ENCODE peak calls at places on chromosomes 12 and 14, in six cellular contexts. H is GM06990, D is testis, C is tibial artery, F is ovary, B is lower leg skin. P is an unnamed sample.

GRCh38 chr12:108102363-108102762 is 26.7 kb upstream of the WSCD2 start:
- DNase-seq in H (no peak), F (no peak), C (no peak), D (no peak), B (no peak), P (no peak)

GRCh38 chr12:13959131-13959734 is 22.2 kb downstream of the GRIN2B start:
- DNase-seq in F (no peak), D (no peak), H (no peak), B (no peak), C (no peak), P (no peak)

GRCh38 chr12:65389436-65389835 is 111.0 kb downstream of the MSRB3 start:
- DNase-seq in H (no peak), C (no peak), D (no peak), B (no peak), F (no peak), P (no peak)

GRCh38 chr12:32198555-32198954 is 91.9 kb downstream of the BICD1 start:
- DNase-seq in H (no peak), D (no peak), F (no peak), B (no peak), C (no peak), P (no peak)

GRCh38 chr12:51441583-51441982 is 17.0 kb downstream of the SLC4A8 start:
- DNase-seq in F (peak; percentile 36), D (no peak), B (no peak), C (no peak), H (no peak), P (no peak)

GRCh38 chr14:57575482-57575881 is 81.8 kb upstream of the CCDC198 start:
- DNase-seq in C (no peak), F (no peak), H (no peak), D (no peak), B (no peak), P (no peak)

GRCh38 chr12:113381237-113381636 is 22.4 kb downstream of the SDS start:
- DNase-seq in B (no peak), F (no peak), D (no peak), C (no peak), H (no peak), P (no peak)

GRCh38 chr12:78568326-78569020 is 296.1 kb upstream of the SYT1 start:
- DNase-seq in F (no peak), C (no peak), B (no peak), D (no peak), H (no peak), P (no peak)

GRCh38 chr12:64883264-64884163 is 59.1 kb downstream of the TBC1D30 start:
- DNase-seq in H (no peak), D (no peak), B (no peak), C (no peak), F (no peak), P (no peak)

GRCh38 chr12:109461049-109461845 is 15.9 kb downstream of the KCTD10 start:
- DNase-seq in H (no peak), B (no peak), D (no peak), F (no peak), C (peak; percentile 60), P (no peak)

GRCh38 chr14:73825551-73826188 is 26.0 kb upstream of the PTGR2 start:
- DNase-seq in D (peak; percentile 96), C (peak; percentile 92), H (peak; percentile 54), B (peak; percentile 88), F (peak; percentile 98), P (peak; percentile 95)

GRCh38 chr12:9237286-9237685 is 29.1 kb upstream of the PZP start:
- DNase-seq in F (no peak), B (no peak), D (no peak), H (no peak), C (no peak), P (no peak)

GRCh38 chr12:115354007-115354452 is 670.1 kb upstream of the TBX3 start:
- DNase-seq in B (peak; percentile 89), D (peak; percentile 17), F (peak; percentile 50), C (peak; percentile 88), H (no peak), P (peak; percentile 77)

GRCh38 chr14:22263961-22264360 is 325.1 kb downstream of the DAD1 start:
- DNase-seq in B (no peak), C (no peak), H (no peak), F (no peak), D (no peak), P (no peak)

GRCh38 chr14:30223385-30223785 is 295.7 kb upstream of the PRKD1 start:
- DNase-seq in D (no peak), F (peak; percentile 29), H (no peak), B (peak; percentile 68), C (peak; percentile 74), P (peak; percentile 58)

GRCh38 chr14:103118019-103118662 is 5.1 kb upstream of the TNFAIP2 start:
- DNase-seq in B (peak; percentile 76), C (peak; percentile 84), D (peak; percentile 85), F (peak; percentile 78), H (no peak), P (peak; percentile 72)

GRCh38 chr12:65497645-65498044 is 219.2 kb downstream of the MSRB3 start:
- DNase-seq in F (no peak), H (no peak), D (no peak), B (no peak), C (no peak), P (no peak)

GRCh38 chr12:121489874-121490273 is 90.0 kb downstream of the RNF34 start:
- DNase-seq in F (no peak), B (no peak), C (no peak), D (no peak), H (no peak), P (no peak)

GRCh38 chr14:50040905-50041465 is 75.4 kb downstream of the VCPKMT start:
- DNase-seq in B (no peak), F (no peak), H (no peak), C (no peak), D (no peak), P (no peak)

GRCh38 chr14:50040401-50040775 is 76.0 kb downstream of the VCPKMT start:
- DNase-seq in B (no peak), D (no peak), H (no peak), F (no peak), C (no peak), P (no peak)

GRCh38 chr14:50038398-50039119 is 77.8 kb downstream of the VCPKMT start:
- DNase-seq in H (peak; percentile 87), F (no peak), D (no peak), B (peak; percentile 79), C (no peak), P (no peak)

GRCh38 chr14:50039120-50039517 is 77.3 kb downstream of the VCPKMT start:
- DNase-seq in F (no peak), H (no peak), B (no peak), C (no peak), D (no peak), P (no peak)

DNA sequence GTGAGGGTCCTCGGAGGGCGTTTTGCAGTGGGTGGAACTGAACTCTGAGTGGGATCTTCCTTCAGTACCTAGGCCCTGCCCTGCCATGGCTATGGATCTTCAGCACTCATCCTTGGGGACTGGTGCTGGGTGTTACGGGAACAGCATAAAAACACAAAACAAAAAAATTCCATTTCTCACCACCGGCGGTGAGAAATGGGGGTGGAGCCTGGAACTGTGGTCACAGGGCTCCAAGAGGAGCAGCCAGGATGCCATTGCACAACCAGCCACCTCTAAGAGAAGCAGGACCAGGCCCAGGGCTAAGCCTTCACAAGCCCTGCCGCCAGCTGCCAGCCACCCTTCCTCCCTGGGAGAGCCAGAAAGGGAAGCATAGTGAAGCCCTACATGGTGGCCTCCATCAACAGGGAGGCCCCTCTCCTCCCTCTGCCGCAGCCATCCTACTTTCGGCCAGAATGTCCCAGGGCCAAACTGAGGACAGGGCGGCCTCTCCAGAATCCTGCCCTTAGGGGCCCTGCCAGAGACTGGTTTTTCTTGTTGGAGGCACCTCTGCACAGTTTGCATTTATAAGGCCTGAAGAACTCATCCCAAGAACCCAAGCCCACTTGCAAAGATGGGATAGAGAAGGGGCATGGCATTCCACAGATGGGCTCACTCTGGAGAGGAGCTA is 76.5 kb downstream of the VCPKMT start:
- DNase-seq in H (no peak), D (no peak), C (peak; percentile 74), F (no peak), B (peak; percentile 69), P (no peak)
- TF ChIP-seq CTCF in H (no peak), D (no peak), C (no peak), F (no peak), B (no peak), P (no peak)

DNA sequence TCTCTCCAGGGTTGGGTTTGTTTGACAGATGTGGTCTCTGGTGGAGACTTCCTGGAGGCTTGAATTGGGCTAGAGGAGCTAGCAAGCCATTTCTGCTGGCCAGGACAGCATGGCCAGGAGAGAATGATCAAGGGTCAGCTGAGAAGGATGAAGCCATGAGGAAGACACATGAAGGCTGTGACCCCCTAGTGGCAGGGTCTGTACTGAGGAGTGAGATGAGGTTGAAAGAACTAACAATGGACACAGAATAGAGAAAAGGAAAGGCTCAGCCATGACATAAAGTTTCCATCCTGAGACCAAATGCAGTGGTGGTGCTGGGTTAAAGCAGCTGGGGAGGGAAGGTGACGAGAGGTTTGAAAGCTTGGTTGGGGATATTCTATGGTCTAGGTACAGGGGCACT is 89.9 kb downstream of the NT5DC3 start:
- DNase-seq in C (no peak), F (no peak), D (no peak), H (no peak), B (no peak), P (no peak)
- TF ChIP-seq CTCF in C (no peak), F (no peak), D (no peak), H (peak; percentile 52), B (no peak), P (no peak)

GRCh38 chr14:50191499-50191898 is 39.9 kb downstream of the SOS2 start:
- DNase-seq in H (no peak), C (no peak), F (no peak), D (no peak), B (no peak), P (no peak)

DNA sequence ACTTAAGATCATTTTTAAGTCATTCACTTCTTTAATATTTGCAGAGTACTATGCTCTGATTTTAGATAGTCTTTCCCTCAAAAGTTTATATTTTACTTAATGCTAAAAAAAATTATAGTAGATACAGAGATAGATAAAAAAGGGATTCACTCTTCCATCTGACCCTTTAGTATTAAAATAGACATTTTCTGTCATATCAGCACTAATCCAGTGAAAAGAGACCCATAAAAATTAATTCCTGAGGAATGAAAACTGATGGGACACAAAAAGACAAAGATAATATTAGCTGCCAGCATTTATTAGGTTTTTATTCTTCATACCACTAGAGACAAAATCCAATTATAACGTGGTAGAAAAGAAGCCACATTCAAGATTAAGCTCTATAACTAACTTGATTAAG is 45.3 kb downstream of the SOS2 start:
- DNase-seq in H (no peak), C (no peak), F (no peak), D (no peak), B (no peak), P (no peak)
- TF ChIP-seq CTCF in H (no peak), C (no peak), F (no peak), D (no peak), B (no peak), P (no peak)

GRCh38 chr12:93766371-93766770 is 89.2 kb downstream of the CRADD start:
- DNase-seq in D (no peak), F (no peak), B (no peak), C (no peak), H (no peak), P (no peak)

GRCh38 chr12:93763746-93764147 is 86.6 kb downstream of the CRADD start:
- DNase-seq in D (no peak), H (no peak), F (no peak), B (no peak), C (no peak), P (no peak)

GRCh38 chr12:93762912-93763311 is 85.7 kb downstream of the CRADD start:
- DNase-seq in H (no peak), B (no peak), D (no peak), F (no peak), C (no peak), P (no peak)

GRCh38 chr12:93767524-93767863 is 90.3 kb downstream of the CRADD start:
- DNase-seq in D (no peak), F (no peak), C (no peak), B (no peak), H (no peak), P (no peak)

GRCh38 chr12:93766802-93767523 is 89.8 kb downstream of the CRADD start:
- DNase-seq in F (no peak), D (peak; percentile 60), H (no peak), C (no peak), B (no peak), P (peak; percentile 66)
- TF ChIP-seq CTCF in F (peak; percentile 51), D (peak; percentile 50), H (peak; percentile 51), C (peak; percentile 64), B (peak; percentile 36), P (peak; percentile 80)